ENCODE peak calls at places on chromosome 18, in nine cellular contexts. T is tibial nerve, N is GM12891, L is A549, X is transverse colon, J is GM12892, S is prostate gland, V is HepG2, Q is testis. C is an unnamed sample.

GRCh38 chr18:79577451-79578395 is 101.9 kb upstream of the CTDP1 start:
- DNase-seq in S (no peak), T (no peak), J (no peak), Q (peak; percentile 53), L (no peak), N (no peak), X (peak; percentile 20), V (no peak), C (no peak)

GRCh38 chr18:13235981-13236380 is 17.4 kb downstream of the LDLRAD4 start:
- DNase-seq in S (no peak), X (no peak), L (no peak), T (peak; percentile 70), V (no peak), J (no peak), Q (peak; percentile 53), N (no peak), C (no peak)

GRCh38 chr18:22422909-22423548 is 5.3 kb upstream of the CTAGE1 start:
- DNase-seq in N (no peak), Q (no peak), T (no peak), L (no peak), V (no peak), X (no peak), J (no peak), S (peak; percentile 32), C (no peak)

GRCh38 chr18:54607213-54607934 is 16.3 kb downstream of the DYNAP start:
- DNase-seq in L (peak; percentile 16), S (peak; percentile 39), N (no peak), T (no peak), X (peak; percentile 38), V (peak; percentile 58), J (no peak), Q (no peak), C (no peak)

GRCh38 chr18:34957119-34957863 is 83.9 kb upstream of the MAPRE2 start:
- DNase-seq in V (peak; percentile 91), L (no peak), Q (no peak), T (no peak), S (no peak), X (no peak), N (no peak), J (no peak), C (no peak)

GRCh38 chr18:8926464-8926863 is 176.0 kb upstream of the NDUFV2 start:
- DNase-seq in Q (no peak), L (no peak), X (no peak), S (no peak), T (no peak), V (no peak), J (no peak), N (no peak), C (no peak)

GRCh38 chr18:37570336-37570930 is 4.8 kb upstream of the CELF4 start:
- DNase-seq in S (no peak), V (no peak), Q (no peak), N (no peak), X (no peak), J (no peak), T (no peak), L (no peak), C (no peak)

GRCh38 chr18:26621161-26622026 is 73.0 kb upstream of the KCTD1 start:
- DNase-seq in X (peak; percentile 45), L (peak; percentile 68), Q (peak; percentile 66), S (peak; percentile 26), V (peak; percentile 21), J (peak; percentile 43), N (peak; percentile 34), T (no peak), C (no peak)

GRCh38 chr18:5155180-5155906 is 41.7 kb downstream of the AKAIN1 start:
- DNase-seq in X (no peak), S (no peak), J (no peak), V (no peak), L (no peak), Q (no peak), T (no peak), N (no peak), C (no peak)

GRCh38 chr18:5158171-5158570 is 38.9 kb downstream of the AKAIN1 start:
- DNase-seq in L (no peak), N (no peak), T (no peak), Q (no peak), J (no peak), X (no peak), V (no peak), S (no peak), C (no peak)

GRCh38 chr18:5155907-5156287 is 41.2 kb downstream of the AKAIN1 start:
- DNase-seq in S (no peak), L (no peak), T (no peak), X (no peak), J (no peak), V (no peak), Q (no peak), N (no peak), C (no peak)

GRCh38 chr18:5159080-5159479 is 38.0 kb downstream of the AKAIN1 start:
- DNase-seq in Q (no peak), V (no peak), N (no peak), J (no peak), T (no peak), L (no peak), X (no peak), S (no peak), C (no peak)

DNA sequence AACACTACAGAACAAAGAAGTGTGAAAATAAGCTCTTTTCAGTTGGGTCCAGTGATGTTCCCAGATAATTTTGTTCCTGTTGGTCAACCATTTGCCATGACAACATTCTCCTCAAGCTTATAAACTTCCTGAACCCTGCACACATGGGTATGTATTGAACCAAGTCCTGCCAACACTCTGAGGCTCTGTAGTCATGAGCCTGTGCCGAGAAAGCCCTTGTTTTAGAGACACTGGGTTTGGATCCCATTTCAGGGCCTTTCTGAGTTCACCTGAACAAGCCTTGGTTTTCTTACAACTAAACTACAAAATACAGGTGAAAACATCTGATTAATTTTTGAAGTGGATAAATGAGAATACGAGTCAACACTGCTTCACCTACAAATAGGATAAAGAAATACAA is 38.5 kb downstream of the AKAIN1 start:
- DNase-seq in S (no peak), Q (no peak), L (no peak), J (no peak), V (no peak), N (no peak), X (no peak), T (no peak), C (no peak)
- TF ChIP-seq POLR2A in S (no peak), Q (no peak), L (no peak), J (no peak), V (no peak), N (no peak), X (no peak), T (no peak), C (no peak)

GRCh38 chr18:10166164-10166807 is 252.5 kb downstream of the VAPA start:
- DNase-seq in X (no peak), V (no peak), J (no peak), N (no peak), L (no peak), Q (no peak), S (no peak), T (no peak), C (no peak)

GRCh38 chr18:10167759-10168158 is 253.9 kb downstream of the VAPA start:
- DNase-seq in J (no peak), L (no peak), T (no peak), V (no peak), Q (no peak), X (no peak), S (no peak), N (no peak), C (no peak)

GRCh38 chr18:10164241-10165160 is 250.7 kb downstream of the VAPA start:
- DNase-seq in X (no peak), N (no peak), T (no peak), J (no peak), V (no peak), S (no peak), L (no peak), Q (peak; percentile 27), C (no peak)

GRCh38 chr18:10160251-10160650 is 246.4 kb downstream of the VAPA start:
- DNase-seq in N (no peak), S (no peak), L (no peak), J (no peak), V (peak; percentile 26), X (no peak), T (no peak), Q (peak; percentile 74), C (no peak)

GRCh38 chr18:10162340-10162739 is 248.5 kb downstream of the VAPA start:
- DNase-seq in S (no peak), T (no peak), X (no peak), V (no peak), J (no peak), Q (no peak), L (no peak), N (no peak), C (no peak)
- TF ChIP-seq POLR2A in S (no peak), T (no peak), X (no peak), V (no peak), J (no peak), Q (no peak), L (no peak), N (no peak), C (no peak)

DNA sequence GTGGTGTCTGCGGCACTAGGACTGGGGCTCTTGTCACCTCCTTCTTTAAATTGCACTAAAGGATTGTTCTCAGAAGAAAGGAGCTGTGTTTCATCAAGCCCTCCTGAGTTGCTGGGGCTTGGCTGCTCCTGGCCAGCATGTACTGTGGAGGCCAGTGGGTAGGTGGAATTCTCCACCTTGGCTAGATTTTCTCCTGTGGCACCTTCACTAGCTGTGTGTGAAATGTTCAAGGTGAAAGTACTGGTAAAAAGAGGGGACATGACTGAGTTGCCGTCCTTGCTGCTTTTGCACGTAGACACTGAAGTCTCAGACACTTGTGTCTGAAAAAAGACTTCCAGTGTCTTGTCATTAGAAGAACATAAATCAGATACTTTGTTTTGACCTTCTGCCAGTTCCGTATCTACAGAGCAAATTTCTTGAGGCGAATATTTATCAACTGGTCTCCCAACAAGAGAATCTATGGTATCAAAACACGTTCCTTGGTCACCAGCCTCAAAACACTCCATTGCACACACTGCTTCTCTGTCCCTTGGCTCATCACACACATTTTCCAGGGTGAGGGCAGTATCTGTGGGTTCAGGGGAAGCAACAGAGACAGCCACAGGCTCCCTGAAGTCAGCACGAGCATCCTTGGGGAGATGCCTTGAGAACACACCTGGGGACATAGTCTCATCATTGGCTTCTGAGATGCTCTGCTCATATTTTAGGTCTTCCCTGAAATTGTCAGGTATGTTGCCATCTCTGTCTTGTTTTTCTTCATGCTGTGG is 91.4 kb downstream of the ALPK2 start:
- DNase-seq in Q (no peak), T (no peak), S (no peak), N (no peak), V (no peak), L (no peak), X (no peak), J (no peak), C (no peak)
- TF ChIP-seq POLR2A in Q (no peak), T (no peak), S (no peak), N (peak; percentile 80), V (no peak), L (no peak), X (no peak), J (peak; percentile 65), C (no peak)

GRCh38 chr18:62714671-62715438 is 486 bp upstream of the PHLPP1 start:
- DNase-seq in V (peak; percentile 98), S (peak; percentile 100), Q (peak; percentile 99), L (peak; percentile 99), T (peak; percentile 98), X (peak; percentile 100), N (peak; percentile 73), J (peak; percentile 78), C (peak; percentile 95)

GRCh38 chr18:62713651-62714247 is 1.6 kb upstream of the PHLPP1 start:
- DNase-seq in V (no peak), T (no peak), J (no peak), S (no peak), L (no peak), X (no peak), Q (no peak), N (no peak), C (no peak)

GRCh38 chr18:62716679-62717058 is 1.3 kb downstream of the PHLPP1 start:
- DNase-seq in S (peak; percentile 43), J (peak; percentile 54), N (peak; percentile 48), L (peak; percentile 21), T (no peak), V (no peak), Q (peak; percentile 56), X (peak; percentile 63), C (no peak)

GRCh38 chr18:62715829-62716678 is 713 bp downstream of the PHLPP1 start:
- DNase-seq in N (peak; percentile 48), S (peak; percentile 38), X (peak; percentile 70), V (no peak), L (peak; percentile 53), J (peak; percentile 53), T (no peak), Q (peak; percentile 30), C (no peak)

DNA sequence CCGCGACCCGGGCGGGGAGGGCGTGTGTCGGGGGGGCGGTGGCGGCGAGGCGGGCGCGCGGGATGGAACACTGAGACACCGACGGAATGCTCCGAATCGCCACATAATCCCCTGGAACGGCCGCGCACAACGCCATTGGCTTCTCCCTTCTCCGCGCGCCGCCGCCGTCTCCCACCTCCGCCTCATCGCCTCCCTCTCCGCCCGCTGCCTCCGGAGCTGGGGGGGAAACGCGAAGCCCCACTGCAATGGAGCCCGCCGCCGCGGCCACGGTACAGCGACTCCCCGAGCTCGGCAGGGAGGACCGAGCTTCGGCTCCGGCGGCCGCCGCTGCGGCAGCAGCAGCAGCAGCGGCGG is at the start of gene PHLPP1:
- DNase-seq in X (no peak), L (no peak), N (peak; percentile 47), Q (no peak), V (no peak), T (no peak), J (peak; percentile 50), S (no peak), C (no peak)
- TF ChIP-seq POLR2A in X (peak; percentile 63), L (peak; percentile 52), N (no peak), Q (no peak), V (peak; percentile 61), T (peak; percentile 87), J (peak; percentile 8), S (peak; percentile 77), C (peak; percentile 73)

C was measured in esophagus squamous epithelium.